ENCODE peak calls at places on chromosomes 4 and X, in ten cellular contexts. G is Jurkat, Clone E6-1; T is upper lobe of right lung; F is neural progenitor cell; K is GM18507; E is glomerular endothelial cell; R is COR-L47; I is activated gamma-delta T cell treated with Interleukin-2 at 50 U/mL for 16 hours; U is right cardiac atrium; Q is H4. W is an unnamed sample.

GRCh38 chrX:155956649-155957048 is 40.8 kb upstream of the IL9R start:
- DNase-seq in G (no peak), T (no peak), F (no peak), K (no peak), E (no peak), R (no peak), I (no peak), U (peak; percentile 66), Q (no peak), W (peak; percentile 57)

GRCh38 chr4:156733582-156733981 is 238.0 kb downstream of the PDGFC start:
- DNase-seq in G (no peak), T (no peak), F (no peak), K (no peak), E (no peak), R (no peak), I (no peak), U (no peak), Q (no peak), W (no peak)

GRCh38 chr4:153439831-153440230 is 26.3 kb upstream of the TMEM131L start:
- DNase-seq in G (no peak), T (no peak), F (no peak), K (no peak), E (no peak), R (no peak), I (no peak), U (no peak), Q (no peak), W (no peak)

GRCh38 chr4:108427946-108428345 is 192.4 kb upstream of the RPL34 start:
- DNase-seq in G (peak; percentile 66), T (no peak), F (no peak), K (no peak), E (no peak), R (no peak), I (no peak), U (no peak), Q (no peak), W (no peak)

GRCh38 chrX:47958943-47959342 is 44.8 kb downstream of the ZNF182 start:
- DNase-seq in G (peak; percentile 32), T (no peak), F (no peak), K (no peak), E (no peak), R (peak; percentile 36), I (no peak), U (no peak), Q (no peak), W (no peak)

GRCh38 chrX:1313788-1314187 is 22.8 kb upstream of the IL3RA start:
- DNase-seq in G (no peak), T (no peak), F (no peak), K (no peak), E (no peak), R (no peak), I (no peak), U (no peak), Q (no peak), W (no peak)

GRCh38 chr4:119087121-119087520 is 48.5 kb upstream of the MYOZ2 start:
- DNase-seq in G (no peak), T (no peak), F (no peak), K (no peak), E (no peak), R (no peak), I (no peak), U (no peak), Q (no peak), W (no peak)

GRCh38 chrX:72073614-72074013 is 58.1 kb downstream of the RTL5 start:
- DNase-seq in G (no peak), T (no peak), F (no peak), K (no peak), E (no peak), R (no peak), I (no peak), U (no peak), Q (no peak), W (no peak)

GRCh38 chrX:103367502-103367901 is 8.8 kb upstream of the BEX3 start:
- DNase-seq in G (no peak), T (no peak), F (no peak), K (no peak), E (no peak), R (no peak), I (no peak), U (no peak), Q (no peak), W (no peak)

GRCh38 chr4:38774181-38774580 is 8.6 kb downstream of the TLR10 start:
- DNase-seq in G (no peak), T (no peak), F (no peak), K (no peak), E (no peak), R (no peak), I (no peak), U (no peak), Q (no peak), W (no peak)

GRCh38 chrX:50691820-50692219 is 122.2 kb downstream of the SHROOM4 start:
- DNase-seq in G (peak; percentile 35), T (no peak), F (peak; percentile 67), K (peak; percentile 1), E (no peak), R (peak; percentile 5), I (no peak), U (no peak), Q (peak; percentile 38), W (no peak)

GRCh38 chr4:168408620-168409019 is 71.7 kb downstream of the DDX60L start:
- DNase-seq in G (no peak), T (no peak), F (peak; percentile 37), K (no peak), E (no peak), R (peak; percentile 78), I (no peak), U (peak; percentile 69), Q (peak; percentile 93), W (no peak)

GRCh38 chr4:174120446-174121142 is 162.9 kb downstream of the FBXO8 start:
- DNase-seq in G (peak; percentile 60), T (no peak), F (peak; percentile 70), K (peak; percentile 2), E (peak; percentile 20), R (peak; percentile 47), I (no peak), U (peak; percentile 91), Q (peak; percentile 75), W (no peak)

GRCh38 chr4:102723511-102723910 is 37.3 kb downstream of the MANBA start:
- DNase-seq in G (no peak), T (no peak), F (no peak), K (no peak), E (no peak), R (peak; percentile 56), I (no peak), U (no peak), Q (no peak), W (no peak)

GRCh38 chrX:152915541-152916241 is 17.8 kb downstream of the ZNF185 start:
- DNase-seq in G (peak; percentile 36), T (no peak), F (peak; percentile 62), K (no peak), E (no peak), R (peak; percentile 18), I (no peak), U (no peak), Q (peak; percentile 33), W (no peak)

GRCh38 chr4:89915151-89915550 is 20.5 kb downstream of the MMRN1 start:
- DNase-seq in G (no peak), T (no peak), F (no peak), K (no peak), E (no peak), R (no peak), I (no peak), U (no peak), Q (no peak), W (no peak)

GRCh38 chrX:12891167-12891566 is 15.3 kb upstream of the TLR8 start:
- DNase-seq in G (no peak), T (no peak), F (no peak), K (no peak), E (no peak), R (no peak), I (no peak), U (no peak), Q (no peak), W (no peak)

GRCh38 chr4:40976343-40976742 is 226.6 kb downstream of the NSUN7 start:
- DNase-seq in G (peak; percentile 45), T (no peak), F (peak; percentile 72), K (no peak), E (peak; percentile 60), R (peak; percentile 68), I (no peak), U (no peak), Q (peak; percentile 65), W (no peak)

GRCh38 chrX:137998619-137999018 is 432.7 kb downstream of the ZIC3 start:
- DNase-seq in G (no peak), T (no peak), F (no peak), K (no peak), E (no peak), R (no peak), I (no peak), U (no peak), Q (no peak), W (no peak)

GRCh38 chr4:127580300-127580699 is 52.5 kb upstream of the INTU start:
- DNase-seq in G (no peak), T (peak; percentile 63), F (no peak), K (no peak), E (no peak), R (no peak), I (no peak), U (no peak), Q (no peak), W (no peak)

GRCh38 chr4:80233390-80233789 is 33.1 kb upstream of the FGF5 start:
- DNase-seq in G (no peak), T (no peak), F (no peak), K (no peak), E (no peak), R (no peak), I (no peak), U (no peak), Q (no peak), W (no peak)

GRCh38 chr4:10161146-10161545 is 44.5 kb upstream of the WDR1 start:
- DNase-seq in G (no peak), T (no peak), F (no peak), K (no peak), E (no peak), R (no peak), I (no peak), U (no peak), Q (no peak), W (no peak)

GRCh38 chrX:25968920-25969319 is 169.2 kb upstream of the MAGEB18 start:
- DNase-seq in G (peak; percentile 37), T (no peak), F (peak; percentile 55), K (no peak), E (peak; percentile 7), R (no peak), I (no peak), U (no peak), Q (peak; percentile 29), W (no peak)

GRCh38 chr4:108024078-108024990 is 34.6 kb downstream of the HADH start:
- DNase-seq in G (no peak), T (no peak), F (no peak), K (no peak), E (no peak), R (no peak), I (no peak), U (no peak), Q (no peak), W (no peak)

GRCh38 chr4:81648576-81649272 is 177.0 kb upstream of the RASGEF1B start:
- DNase-seq in G (peak; percentile 95), T (no peak), F (no peak), K (peak; percentile 18), E (no peak), R (no peak), I (peak; percentile 38), U (no peak), Q (peak; percentile 60), W (no peak)

GRCh38 chr4:185874516-185875230 is 62.7 kb upstream of the SORBS2 start:
- DNase-seq in G (no peak), T (no peak), F (no peak), K (no peak), E (no peak), R (no peak), I (no peak), U (no peak), Q (no peak), W (no peak)

GRCh38 chr4:85967872-85968271 is 392.0 kb downstream of the MAPK10 start:
- DNase-seq in G (no peak), T (no peak), F (no peak), K (no peak), E (no peak), R (no peak), I (no peak), U (no peak), Q (no peak), W (no peak)

GRCh38 chr4:6453688-6453990 is 18.8 kb downstream of the PPP2R2C start:
- DNase-seq in G (no peak), T (no peak), F (no peak), K (no peak), E (no peak), R (peak; percentile 79), I (no peak), U (no peak), Q (no peak), W (no peak)

W was measured in right lobe of liver.